ENCODE peak calls at places on chromosomes 16 and 17, in six cellular contexts. One of them, this sample, is unnamed.
A peak's percentile ranks its signal among the peaks of the same experiment; 100 is the strongest.

GRCh38 chr17:41683441-41684007 is 5.2 kb upstream of the EIF1 start:
- ATAC-seq in K562: no peak
- ATAC-seq in GM12878: no peak
- ATAC-seq in upper lobe of left lung: no peak
- ATAC-seq in HepG2: no peak
- ATAC-seq in HCT116: no peak
- ATAC-seq in this sample: no peak

GRCh38 chr16:21169249-21169981 is 10.9 kb downstream of the LDAF1 start:
- ATAC-seq in HCT116: no peak
- ATAC-seq in HepG2: peak; percentile 40
- ATAC-seq in GM12878: no peak
- ATAC-seq in upper lobe of left lung: peak; percentile 54
- ATAC-seq in K562: peak; percentile 60
- ATAC-seq in this sample: no peak

GRCh38 chr17:59642535-59642934 is 22.8 kb downstream of the CLTC start:
- ATAC-seq in upper lobe of left lung: no peak
- ATAC-seq in HCT116: no peak
- ATAC-seq in HepG2: no peak
- ATAC-seq in GM12878: no peak
- ATAC-seq in K562: no peak
- ATAC-seq in this sample: no peak

GRCh38 chr16:69845181-69845580 is 83.0 kb downstream of the WWP2 start:
- ATAC-seq in HCT116: no peak
- ATAC-seq in HepG2: peak; percentile 91
- ATAC-seq in GM12878: no peak
- ATAC-seq in K562: no peak
- ATAC-seq in upper lobe of left lung: no peak
- ATAC-seq in this sample: no peak

GRCh38 chr16:65061935-65062334 is 59.9 kb downstream of the CDH11 start:
- ATAC-seq in HepG2: no peak
- ATAC-seq in K562: no peak
- ATAC-seq in upper lobe of left lung: no peak
- ATAC-seq in GM12878: no peak
- ATAC-seq in HCT116: no peak
- ATAC-seq in this sample: no peak

GRCh38 chr17:61404702-61405046 is 5.0 kb downstream of the TBX2 start:
- ATAC-seq in HCT116: no peak
- ATAC-seq in K562: no peak
- ATAC-seq in upper lobe of left lung: no peak
- ATAC-seq in HepG2: no peak
- ATAC-seq in GM12878: no peak
- ATAC-seq in this sample: no peak

GRCh38 chr16:88744839-88745521 is 38.7 kb downstream of the CTU2 start:
- ATAC-seq in K562: no peak
- ATAC-seq in GM12878: no peak
- ATAC-seq in upper lobe of left lung: no peak
- ATAC-seq in HCT116: no peak
- ATAC-seq in HepG2: no peak
- ATAC-seq in this sample: no peak

GRCh38 chr16:21302454-21302853 is 24.4 kb upstream of the CRYM start:
- ATAC-seq in HCT116: no peak
- ATAC-seq in GM12878: no peak
- ATAC-seq in upper lobe of left lung: no peak
- ATAC-seq in K562: no peak
- ATAC-seq in HepG2: no peak
- ATAC-seq in this sample: no peak

GRCh38 chr17:66172706-66173223 is 19.2 kb downstream of the CEP112 start:
- ATAC-seq in GM12878: no peak
- ATAC-seq in HCT116: no peak
- ATAC-seq in upper lobe of left lung: no peak
- ATAC-seq in HepG2: no peak
- ATAC-seq in K562: no peak
- ATAC-seq in this sample: no peak

GRCh38 chr16:57106767-57107166 is 14.4 kb downstream of the CPNE2 start:
- ATAC-seq in GM12878: peak; percentile 15
- ATAC-seq in HepG2: no peak
- ATAC-seq in upper lobe of left lung: no peak
- ATAC-seq in HCT116: no peak
- ATAC-seq in K562: no peak
- ATAC-seq in this sample: no peak

GRCh38 chr16:14307623-14308356 is 236.7 kb downstream of the MRTFB start:
- ATAC-seq in GM12878: peak; percentile 4
- ATAC-seq in upper lobe of left lung: peak; percentile 4
- ATAC-seq in K562: peak; percentile 65
- ATAC-seq in HCT116: peak; percentile 64
- ATAC-seq in HepG2: peak; percentile 3
- ATAC-seq in this sample: peak; percentile 17

GRCh38 chr17:57927048-57927723 is 28.0 kb downstream of the CUEDC1 start:
- ATAC-seq in HepG2: no peak
- ATAC-seq in upper lobe of left lung: peak; percentile 69
- ATAC-seq in K562: no peak
- ATAC-seq in GM12878: no peak
- ATAC-seq in HCT116: peak; percentile 66
- ATAC-seq in this sample: peak; percentile 34

GRCh38 chr17:57924677-57925076 is 30.5 kb downstream of the CUEDC1 start:
- ATAC-seq in HepG2: no peak
- ATAC-seq in HCT116: no peak
- ATAC-seq in K562: no peak
- ATAC-seq in upper lobe of left lung: no peak
- ATAC-seq in GM12878: no peak
- ATAC-seq in this sample: no peak

GRCh38 chr17:57928898-57929297 is 26.3 kb downstream of the CUEDC1 start:
- ATAC-seq in HepG2: no peak
- ATAC-seq in upper lobe of left lung: no peak
- ATAC-seq in GM12878: no peak
- ATAC-seq in K562: no peak
- ATAC-seq in HCT116: no peak
- ATAC-seq in this sample: no peak

GRCh38 chr17:57925361-57925990 is 29.7 kb downstream of the CUEDC1 start:
- ATAC-seq in HCT116: no peak
- ATAC-seq in K562: no peak
- ATAC-seq in GM12878: no peak
- ATAC-seq in HepG2: no peak
- ATAC-seq in upper lobe of left lung: no peak
- ATAC-seq in this sample: no peak

DNA sequence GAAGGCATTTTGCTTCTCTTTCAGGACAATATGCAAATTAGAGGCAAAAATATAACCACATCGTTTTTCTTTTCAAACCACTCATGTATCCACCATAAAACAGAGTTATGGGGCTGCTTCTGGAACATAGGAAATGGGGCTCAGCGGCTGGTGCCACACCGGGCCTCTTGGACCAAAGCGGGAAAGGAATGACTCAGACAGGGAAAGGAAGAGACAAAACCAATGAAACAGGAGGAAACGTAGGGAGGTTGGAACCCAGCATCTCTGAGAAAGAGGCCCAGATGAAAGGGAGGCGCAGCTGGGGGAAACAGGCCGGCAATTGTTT is 28.5 kb downstream of the CUEDC1 start:
- ATAC-seq in HCT116: no peak
- ATAC-seq in K562: no peak
- ATAC-seq in GM12878: no peak
- ATAC-seq in upper lobe of left lung: no peak
- ATAC-seq in HepG2: no peak
- ATAC-seq in this sample: no peak
- H3K4me1 ChIP-seq in HCT116: peaks cover 37% of the 10 kb centered on the region
- H3K4me1 ChIP-seq in K562: no peaks in the 10 kb centered on the region
- H3K4me1 ChIP-seq in GM12878: peaks cover 5% of the 10 kb centered on the region
- H3K4me1 ChIP-seq in upper lobe of left lung: peaks cover 27% of the 10 kb centered on the region
- H3K4me1 ChIP-seq in HepG2: peaks cover 38% of the 10 kb centered on the region
- H3K4me1 ChIP-seq in this sample: peaks cover 62% of the 10 kb centered on the region

DNA sequence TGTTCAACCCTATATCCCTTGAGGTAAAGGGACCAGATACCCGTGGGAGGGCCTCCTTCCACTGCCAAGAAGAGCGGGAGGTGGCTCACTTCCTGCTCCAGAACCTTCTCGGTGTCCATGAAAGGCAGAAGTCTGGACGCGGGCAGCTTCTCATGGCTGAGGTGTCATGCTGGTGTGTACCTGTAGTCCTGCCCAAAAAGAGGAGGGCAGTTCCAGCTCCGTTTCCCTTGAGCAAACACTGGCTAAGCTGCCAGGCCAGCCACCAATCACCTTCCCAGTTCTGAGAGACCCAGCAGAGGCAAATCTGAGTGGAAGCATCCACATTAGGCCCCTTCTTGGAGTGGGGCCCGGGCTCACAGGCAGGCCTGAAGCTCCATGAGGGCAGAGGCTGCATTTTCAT is 5.6 kb downstream of the TMEM11 start:
- ATAC-seq in HCT116: no peak
- ATAC-seq in K562: no peak
- ATAC-seq in GM12878: no peak
- ATAC-seq in upper lobe of left lung: no peak
- ATAC-seq in HepG2: no peak
- ATAC-seq in this sample: no peak
- TF ChIP-seq POLR2AphosphoS5 in HCT116: no peak
- TF ChIP-seq POLR2AphosphoS5 in K562: no peak
- TF ChIP-seq POLR2AphosphoS5 in GM12878: no peak
- TF ChIP-seq POLR2AphosphoS5 in upper lobe of left lung: no peak
- TF ChIP-seq POLR2AphosphoS5 in HepG2: no peak
- TF ChIP-seq POLR2AphosphoS5 in this sample: no peak

DNA sequence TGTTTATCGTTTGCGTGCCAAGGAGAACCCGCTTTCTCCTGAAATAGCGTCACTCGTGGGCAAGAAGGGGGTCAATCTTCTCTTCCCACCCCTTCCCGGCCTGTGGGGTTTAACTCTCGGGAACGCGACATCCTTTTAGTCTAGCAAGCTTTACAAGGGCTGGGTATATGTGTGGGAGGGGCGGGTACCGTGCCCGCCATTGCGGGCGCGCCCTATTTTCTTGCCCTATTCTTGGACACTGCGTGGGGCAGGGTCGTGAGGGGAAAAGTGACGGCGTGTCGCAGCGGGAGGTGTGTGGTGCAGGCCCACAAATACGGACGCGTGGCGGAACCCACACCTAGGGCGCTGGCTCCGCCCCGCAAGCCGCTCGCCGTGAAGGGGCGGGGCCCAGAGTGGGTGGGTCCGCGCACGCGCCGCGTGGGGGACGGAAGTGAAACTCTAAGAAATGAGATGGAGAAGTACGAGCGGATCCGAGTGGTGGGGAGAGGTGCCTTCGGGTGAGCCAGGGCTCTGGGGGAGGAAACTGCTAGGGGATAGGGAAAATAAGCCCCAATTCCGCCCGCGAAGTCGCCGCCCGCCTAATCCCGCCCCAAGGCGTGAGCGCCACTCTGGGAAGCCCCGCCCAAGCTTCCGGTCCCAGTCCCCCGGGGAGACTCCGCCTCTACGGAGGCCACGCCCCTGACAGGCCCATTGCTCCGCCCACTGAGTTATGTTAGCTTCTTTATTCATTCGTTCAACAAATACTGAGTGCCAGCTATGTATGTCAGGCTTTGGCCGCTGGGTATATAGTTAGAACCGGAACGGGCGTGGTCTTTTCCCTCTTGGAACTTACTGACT is at the start of gene NEK8:
- ATAC-seq in HCT116: peak; percentile 42
- ATAC-seq in K562: peak; percentile 59
- ATAC-seq in HepG2: peak; percentile 13
- ATAC-seq in GM12878: peak; percentile 37
- ATAC-seq in upper lobe of left lung: peak; percentile 89
- ATAC-seq in this sample: peak; percentile 76
- TF ChIP-seq POLR2A in HCT116: no peak
- TF ChIP-seq POLR2A in K562: peak; percentile 91
- TF ChIP-seq POLR2A in HepG2: peak; percentile 85
- TF ChIP-seq POLR2A in GM12878: peak; percentile 91
- TF ChIP-seq POLR2A in upper lobe of left lung: peak; percentile 83
- TF ChIP-seq POLR2A in this sample: peak; percentile 64

GRCh38 chr17:47654991-47655390 is 5.3 kb downstream of the KPNB1 start:
- ATAC-seq in K562: no peak
- ATAC-seq in GM12878: no peak
- ATAC-seq in HCT116: no peak
- ATAC-seq in HepG2: no peak
- ATAC-seq in upper lobe of left lung: no peak
- ATAC-seq in this sample: no peak
- H3K4me1 ChIP-seq in K562: no peaks in the 10 kb centered on the region
- H3K4me1 ChIP-seq in GM12878: peaks cover 24% of the 10 kb centered on the region
- H3K4me1 ChIP-seq in HCT116: peaks cover 8% of the 10 kb centered on the region
- H3K4me1 ChIP-seq in HepG2: peaks cover 46% of the 10 kb centered on the region
- H3K4me1 ChIP-seq in upper lobe of left lung: peaks cover 31% of the 10 kb centered on the region
- H3K4me1 ChIP-seq in this sample: peaks cover 4% of the 10 kb centered on the region

GRCh38 chr17:82287013-82287848 is 13.7 kb upstream of the CSNK1D start:
- ATAC-seq in K562: no peak
- ATAC-seq in HepG2: no peak
- ATAC-seq in HCT116: no peak
- ATAC-seq in GM12878: no peak
- ATAC-seq in upper lobe of left lung: no peak
- ATAC-seq in this sample: no peak

GRCh38 chr17:82289822-82290541 is 16.5 kb upstream of the CSNK1D start:
- ATAC-seq in GM12878: no peak
- ATAC-seq in K562: peak; percentile 49
- ATAC-seq in upper lobe of left lung: no peak
- ATAC-seq in HepG2: no peak
- ATAC-seq in HCT116: no peak
- ATAC-seq in this sample: no peak

GRCh38 chr17:82285141-82285540 is 11.6 kb upstream of the CSNK1D start:
- ATAC-seq in upper lobe of left lung: no peak
- ATAC-seq in GM12878: no peak
- ATAC-seq in HCT116: no peak
- ATAC-seq in HepG2: no peak
- ATAC-seq in K562: no peak
- ATAC-seq in this sample: no peak

GRCh38 chr17:82288602-82288927 is 15.1 kb upstream of the CSNK1D start:
- ATAC-seq in K562: no peak
- ATAC-seq in upper lobe of left lung: no peak
- ATAC-seq in HCT116: no peak
- ATAC-seq in HepG2: no peak
- ATAC-seq in GM12878: no peak
- ATAC-seq in this sample: no peak

GRCh38 chr17:82287849-82288601 is 14.5 kb upstream of the CSNK1D start:
- ATAC-seq in HepG2: peak; percentile 47
- ATAC-seq in K562: peak; percentile 57
- ATAC-seq in HCT116: peak; percentile 48
- ATAC-seq in GM12878: no peak
- ATAC-seq in upper lobe of left lung: peak; percentile 59
- ATAC-seq in this sample: no peak
- TF ChIP-seq POLR2AphosphoS5 in HepG2: peak; percentile 42
- TF ChIP-seq POLR2AphosphoS5 in K562: no peak
- TF ChIP-seq POLR2AphosphoS5 in HCT116: peak; percentile 49
- TF ChIP-seq POLR2AphosphoS5 in GM12878: no peak
- TF ChIP-seq POLR2AphosphoS5 in upper lobe of left lung: peak; percentile 89
- TF ChIP-seq POLR2AphosphoS5 in this sample: no peak

This sample was measured in gastroesophageal sphincter.